ENCODE peak calls at places on chromosomes 3 and 15, in four cellular contexts. X, E, Z and B are unnamed samples.

GRCh38 chr3:168275662-168276061 is 179.9 kb upstream of the GOLIM4 start:
- DNase-seq in Z (no peak), E (no peak), X (no peak), B (no peak)

GRCh38 chr3:16741890-16742289 is 136.7 kb upstream of the DAZL start:
- DNase-seq in E (no peak), X (peak), Z (no peak), B (peak)

GRCh38 chr15:69145149-69145693 is 15.2 kb upstream of the GLCE start:
- DNase-seq in E (no peak), X (no peak), Z (no peak), B (no peak)

GRCh38 chr3:143298380-143298779 is 178.8 kb downstream of the CHST2 start:
- DNase-seq in E (no peak), Z (no peak), X (no peak), B (no peak)

GRCh38 chr3:11661827-11662226 is 18.1 kb upstream of the VGLL4 start:
- DNase-seq in X (peak), Z (no peak), E (peak), B (peak)

GRCh38 chr3:117144832-117145231 is 435.3 kb downstream of the TUSC7 start:
- DNase-seq in X (no peak), Z (no peak), E (no peak), B (no peak)

GRCh38 chr15:85100186-85100937 is 118.7 kb downstream of the PDE8A start:
- DNase-seq in E (no peak), Z (peak), X (no peak), B (peak)

GRCh38 chr3:15439476-15439875 is 12.1 kb downstream of the EAF1 start:
- DNase-seq in X (peak), Z (no peak), E (no peak), B (peak)

GRCh38 chr15:68620721-68621528 is 42.1 kb downstream of the CORO2B start:
- DNase-seq in X (no peak), E (no peak), Z (no peak), B (no peak)

GRCh38 chr15:80228959-80229610 is 22.9 kb downstream of the CTXND1 start:
- DNase-seq in E (no peak), X (peak), Z (no peak), B (peak)

GRCh38 chr3:132317229-132317948 is at the start of gene ACP3:
- DNase-seq in X (peak), Z (peak), E (peak), B (peak)